ENCODE peak calls at places on chromosomes 16 and 17, in four cellular contexts. One of them, this sample, is unnamed.

GRCh38 chr16:86508028-86508946 is 2.0 kb upstream of the FOXF1 start:
- DNase-seq in fibroblast of lung: peak; percentile 53
- DNase-seq in body of pancreas: no peak
- DNase-seq in CD4-positive, alpha-beta T cell: no peak
- DNase-seq in this sample: no peak

GRCh38 chr16:79994413-79994812 is 393.9 kb upstream of the MAF start:
- DNase-seq in fibroblast of lung: no peak
- DNase-seq in body of pancreas: no peak
- DNase-seq in CD4-positive, alpha-beta T cell: no peak
- DNase-seq in this sample: no peak

GRCh38 chr16:54447606-54448440 is 161.2 kb upstream of the IRX3 start:
- DNase-seq in fibroblast of lung: peak; percentile 70
- DNase-seq in body of pancreas: no peak
- DNase-seq in CD4-positive, alpha-beta T cell: no peak
- DNase-seq in this sample: no peak

GRCh38 chr16:2250652-2251280 is 621 bp downstream of the ECI1 start:
- DNase-seq in fibroblast of lung: no peak
- DNase-seq in body of pancreas: peak; percentile 69
- DNase-seq in CD4-positive, alpha-beta T cell: peak; percentile 48
- DNase-seq in this sample: no peak

GRCh38 chr17:78359216-78359935 is 501 bp downstream of the SOCS3 start:
- DNase-seq in fibroblast of lung: peak; percentile 52
- DNase-seq in body of pancreas: no peak
- DNase-seq in CD4-positive, alpha-beta T cell: no peak
- DNase-seq in this sample: no peak

GRCh38 chr16:73082608-73083007 is 34.7 kb upstream of the ZFHX3 start:
- DNase-seq in fibroblast of lung: peak; percentile 94
- DNase-seq in body of pancreas: no peak
- DNase-seq in CD4-positive, alpha-beta T cell: no peak
- DNase-seq in this sample: no peak

GRCh38 chr17:61047517-61047916 is 352.1 kb upstream of the TBX2 start:
- DNase-seq in fibroblast of lung: no peak
- DNase-seq in body of pancreas: no peak
- DNase-seq in CD4-positive, alpha-beta T cell: no peak
- DNase-seq in this sample: no peak

GRCh38 chr17:29909604-29910003 is 20.4 kb downstream of the SSH2 start:
- DNase-seq in fibroblast of lung: no peak
- DNase-seq in body of pancreas: no peak
- DNase-seq in CD4-positive, alpha-beta T cell: no peak
- DNase-seq in this sample: no peak

GRCh38 chr17:57908278-57908677 is 46.9 kb downstream of the CUEDC1 start:
- DNase-seq in fibroblast of lung: no peak
- DNase-seq in body of pancreas: no peak
- DNase-seq in CD4-positive, alpha-beta T cell: no peak
- DNase-seq in this sample: no peak

GRCh38 chr16:53766304-53767016 is 62.5 kb downstream of the FTO start:
- DNase-seq in fibroblast of lung: no peak
- DNase-seq in body of pancreas: no peak
- DNase-seq in CD4-positive, alpha-beta T cell: no peak
- DNase-seq in this sample: no peak

GRCh38 chr17:65297384-65297783 is 160.2 kb downstream of the RGS9 start:
- DNase-seq in fibroblast of lung: peak; percentile 19
- DNase-seq in body of pancreas: no peak
- DNase-seq in CD4-positive, alpha-beta T cell: no peak
- DNase-seq in this sample: no peak

GRCh38 chr16:10016761-10017160 is 165.5 kb downstream of the GRIN2A start:
- DNase-seq in fibroblast of lung: no peak
- DNase-seq in body of pancreas: no peak
- DNase-seq in CD4-positive, alpha-beta T cell: no peak
- DNase-seq in this sample: no peak

GRCh38 chr17:16927641-16928321 is 44.1 kb downstream of the TNFRSF13B start:
- DNase-seq in fibroblast of lung: no peak
- DNase-seq in body of pancreas: no peak
- DNase-seq in CD4-positive, alpha-beta T cell: no peak
- DNase-seq in this sample: no peak

GRCh38 chr16:2028620-2029220 is 2.0 kb downstream of the NHERF2 start:
- DNase-seq in fibroblast of lung: no peak
- DNase-seq in body of pancreas: no peak
- DNase-seq in CD4-positive, alpha-beta T cell: no peak
- DNase-seq in this sample: no peak

GRCh38 chr17:38861399-38861843 is 7.9 kb upstream of the RPL23 start:
- DNase-seq in fibroblast of lung: no peak
- DNase-seq in body of pancreas: no peak
- DNase-seq in CD4-positive, alpha-beta T cell: no peak
- DNase-seq in this sample: peak; percentile 64

GRCh38 chr17:4551141-4551540 is 4.0 kb downstream of the MYBBP1A start:
- DNase-seq in fibroblast of lung: no peak
- DNase-seq in body of pancreas: peak; percentile 4
- DNase-seq in CD4-positive, alpha-beta T cell: no peak
- DNase-seq in this sample: no peak

GRCh38 chr16:20806168-20807050 is at the start of the genes ERI2 and REXO5:
- DNase-seq in fibroblast of lung: peak; percentile 95
- DNase-seq in body of pancreas: peak; percentile 94
- DNase-seq in CD4-positive, alpha-beta T cell: peak; percentile 67
- DNase-seq in this sample: peak; percentile 94

GRCh38 chr17:50218771-50219315 is 17.4 kb upstream of the COL1A1 start:
- DNase-seq in fibroblast of lung: peak; percentile 97
- DNase-seq in body of pancreas: no peak
- DNase-seq in CD4-positive, alpha-beta T cell: no peak
- DNase-seq in this sample: peak; percentile 73

GRCh38 chr16:57556941-57557541 is 14.6 kb downstream of the ADGRG5 start:
- DNase-seq in fibroblast of lung: no peak
- DNase-seq in body of pancreas: no peak
- DNase-seq in CD4-positive, alpha-beta T cell: no peak
- DNase-seq in this sample: no peak

GRCh38 chr16:6209355-6209930 is 1111.8 kb upstream of the EEF2KMT start:
- DNase-seq in fibroblast of lung: no peak
- DNase-seq in body of pancreas: no peak
- DNase-seq in CD4-positive, alpha-beta T cell: no peak
- DNase-seq in this sample: no peak

GRCh38 chr17:62898239-62898864 is 67.7 kb upstream of the TANC2 start:
- DNase-seq in fibroblast of lung: no peak
- DNase-seq in body of pancreas: no peak
- DNase-seq in CD4-positive, alpha-beta T cell: no peak
- DNase-seq in this sample: no peak

GRCh38 chr16:66948034-66948821 is 12.8 kb upstream of the CES3 start:
- DNase-seq in fibroblast of lung: no peak
- DNase-seq in body of pancreas: peak; percentile 30
- DNase-seq in CD4-positive, alpha-beta T cell: no peak
- DNase-seq in this sample: peak; percentile 22

GRCh38 chr16:4307215-4308037 is 8.4 kb upstream of the GLIS2 start:
- DNase-seq in fibroblast of lung: peak; percentile 92
- DNase-seq in body of pancreas: peak; percentile 96
- DNase-seq in CD4-positive, alpha-beta T cell: peak; percentile 98
- DNase-seq in this sample: peak; percentile 92

GRCh38 chr17:33469911-33470310 is 176.8 kb upstream of the ASIC2 start:
- DNase-seq in fibroblast of lung: peak; percentile 95
- DNase-seq in body of pancreas: no peak
- DNase-seq in CD4-positive, alpha-beta T cell: no peak
- DNase-seq in this sample: no peak

GRCh38 chr17:21510686-21511367 is 134.7 kb downstream of the KCNJ12 start:
- DNase-seq in fibroblast of lung: peak; percentile 10
- DNase-seq in body of pancreas: no peak
- DNase-seq in CD4-positive, alpha-beta T cell: no peak
- DNase-seq in this sample: no peak

GRCh38 chr16:54931041-54931756 is 534 bp downstream of the IRX5 start:
- DNase-seq in fibroblast of lung: no peak
- DNase-seq in body of pancreas: peak; percentile 30
- DNase-seq in CD4-positive, alpha-beta T cell: no peak
- DNase-seq in this sample: peak; percentile 50

GRCh38 chr17:74545456-74546230 is at the start of gene CD300C:
- DNase-seq in fibroblast of lung: no peak
- DNase-seq in body of pancreas: no peak
- DNase-seq in CD4-positive, alpha-beta T cell: no peak
- DNase-seq in this sample: no peak

GRCh38 chr17:75498726-75499213 is 16.6 kb downstream of the CASKIN2 start:
- DNase-seq in fibroblast of lung: no peak
- DNase-seq in body of pancreas: no peak
- DNase-seq in CD4-positive, alpha-beta T cell: no peak
- DNase-seq in this sample: no peak

GRCh38 chr17:72506773-72507172 is 386.0 kb downstream of the SOX9 start:
- DNase-seq in fibroblast of lung: no peak
- DNase-seq in body of pancreas: no peak
- DNase-seq in CD4-positive, alpha-beta T cell: no peak
- DNase-seq in this sample: no peak

GRCh38 chr16:83887564-83887963 is 11.4 kb upstream of the MLYCD start:
- DNase-seq in fibroblast of lung: no peak
- DNase-seq in body of pancreas: no peak
- DNase-seq in CD4-positive, alpha-beta T cell: no peak
- DNase-seq in this sample: no peak

GRCh38 chr17:17541640-17542001 is 45.4 kb upstream of the RASD1 start:
- DNase-seq in fibroblast of lung: no peak
- DNase-seq in body of pancreas: no peak
- DNase-seq in CD4-positive, alpha-beta T cell: no peak
- DNase-seq in this sample: no peak

GRCh38 chr17:82006468-82007227 is 16.0 kb downstream of the CENPX start:
- DNase-seq in fibroblast of lung: peak; percentile 47
- DNase-seq in body of pancreas: no peak
- DNase-seq in CD4-positive, alpha-beta T cell: no peak
- DNase-seq in this sample: no peak

GRCh38 chr17:64420143-64420670 is 28.7 kb upstream of the MILR1 start:
- DNase-seq in fibroblast of lung: peak; percentile 90
- DNase-seq in body of pancreas: peak; percentile 16
- DNase-seq in CD4-positive, alpha-beta T cell: no peak
- DNase-seq in this sample: peak; percentile 13

GRCh38 chr17:42422958-42423712 is at the start of gene CAVIN1:
- DNase-seq in fibroblast of lung: peak; percentile 98
- DNase-seq in body of pancreas: peak; percentile 94
- DNase-seq in CD4-positive, alpha-beta T cell: no peak
- DNase-seq in this sample: peak; percentile 88

GRCh38 chr16:51129105-51129504 is 22.0 kb downstream of the SALL1 start:
- DNase-seq in fibroblast of lung: no peak
- DNase-seq in body of pancreas: no peak
- DNase-seq in CD4-positive, alpha-beta T cell: no peak
- DNase-seq in this sample: no peak

GRCh38 chr16:81447383-81448101 is 2.9 kb downstream of the CMIP start:
- DNase-seq in fibroblast of lung: no peak
- DNase-seq in body of pancreas: peak; percentile 52
- DNase-seq in CD4-positive, alpha-beta T cell: no peak
- DNase-seq in this sample: peak; percentile 67

GRCh38 chr16:65547799-65548446 is 426.1 kb upstream of the CDH11 start:
- DNase-seq in fibroblast of lung: peak; percentile 84
- DNase-seq in body of pancreas: no peak
- DNase-seq in CD4-positive, alpha-beta T cell: no peak
- DNase-seq in this sample: no peak

GRCh38 chr17:37744961-37745800 is at the start of gene HNF1B:
- DNase-seq in fibroblast of lung: no peak
- DNase-seq in body of pancreas: peak; percentile 81
- DNase-seq in CD4-positive, alpha-beta T cell: no peak
- DNase-seq in this sample: peak; percentile 97

GRCh38 chr16:28202147-28202746 is 9.5 kb downstream of the XPO6 start:
- DNase-seq in fibroblast of lung: no peak
- DNase-seq in body of pancreas: no peak
- DNase-seq in CD4-positive, alpha-beta T cell: no peak
- DNase-seq in this sample: no peak
- TF ChIP-seq CTCF in fibroblast of lung: no peak
- TF ChIP-seq CTCF in body of pancreas: no peak
- TF ChIP-seq CTCF in CD4-positive, alpha-beta T cell: peak; percentile 10
- TF ChIP-seq CTCF in this sample: no peak

DNA sequence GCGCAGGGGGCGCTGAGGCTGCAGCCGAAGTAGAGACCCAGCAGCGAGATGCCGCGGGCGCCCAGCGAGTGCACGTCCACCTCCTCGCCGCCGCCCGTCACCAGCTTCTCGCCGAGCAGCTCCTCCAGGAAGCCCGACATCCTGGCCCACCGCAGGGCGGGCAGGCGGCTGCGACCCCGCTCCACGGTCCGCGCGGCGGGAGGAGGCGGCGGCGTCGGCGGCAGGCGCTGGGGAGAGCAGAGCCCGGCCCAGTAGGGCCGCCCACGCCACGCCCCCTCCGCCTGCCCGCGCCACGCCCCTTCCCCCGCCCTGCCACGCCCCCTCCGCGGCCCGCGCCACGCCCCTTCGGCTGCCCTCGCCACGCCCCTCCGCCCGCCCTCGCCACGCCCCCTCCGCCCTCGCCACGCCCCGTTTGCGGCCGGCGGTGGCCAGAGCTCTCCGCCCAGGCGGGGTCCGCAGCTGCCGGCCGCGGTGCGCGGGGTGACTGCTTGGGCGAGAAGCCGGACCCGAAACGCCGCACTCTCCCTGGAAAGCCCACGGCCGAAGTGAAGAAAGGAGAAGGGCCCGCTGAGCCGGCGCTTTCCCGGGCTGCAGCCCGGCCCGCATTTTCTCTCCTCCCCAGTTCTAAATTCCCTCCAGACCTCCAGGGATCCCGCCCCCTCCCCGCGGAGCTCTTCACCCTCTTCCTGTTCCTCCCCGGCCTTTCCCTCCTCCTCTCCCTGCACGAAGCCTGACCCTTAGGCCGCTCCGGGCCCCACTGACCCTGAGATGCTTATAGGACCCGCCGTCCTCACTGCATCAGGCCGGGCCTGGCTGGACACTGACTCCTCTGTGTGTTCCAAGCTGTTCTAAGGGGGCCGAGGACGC is at the start of gene NXN:
- DNase-seq in fibroblast of lung: peak; percentile 74
- DNase-seq in body of pancreas: peak; percentile 90
- DNase-seq in CD4-positive, alpha-beta T cell: peak; percentile 87
- DNase-seq in this sample: peak; percentile 82
- TF ChIP-seq CTCF in fibroblast of lung: no peak
- TF ChIP-seq CTCF in body of pancreas: peak; percentile 46
- TF ChIP-seq CTCF in CD4-positive, alpha-beta T cell: no peak
- TF ChIP-seq CTCF in this sample: no peak

GRCh38 chr17:28185658-28186057 is 133.3 kb upstream of the TMEM97 start:
- DNase-seq in fibroblast of lung: no peak
- DNase-seq in body of pancreas: no peak
- DNase-seq in CD4-positive, alpha-beta T cell: no peak
- DNase-seq in this sample: no peak
- TF ChIP-seq CTCF in fibroblast of lung: no peak
- TF ChIP-seq CTCF in body of pancreas: no peak
- TF ChIP-seq CTCF in CD4-positive, alpha-beta T cell: no peak
- TF ChIP-seq CTCF in this sample: no peak

GRCh38 chr16:27195941-27196595 is 7.3 kb upstream of the KDM8 start:
- DNase-seq in fibroblast of lung: no peak
- DNase-seq in body of pancreas: no peak
- DNase-seq in CD4-positive, alpha-beta T cell: peak; percentile 52
- DNase-seq in this sample: no peak

GRCh38 chr16:27190316-27190871 is 12.9 kb upstream of the KDM8 start:
- DNase-seq in fibroblast of lung: no peak
- DNase-seq in body of pancreas: no peak
- DNase-seq in CD4-positive, alpha-beta T cell: no peak
- DNase-seq in this sample: no peak

GRCh38 chr16:27191352-27191924 is 11.9 kb upstream of the KDM8 start:
- DNase-seq in fibroblast of lung: no peak
- DNase-seq in body of pancreas: no peak
- DNase-seq in CD4-positive, alpha-beta T cell: no peak
- DNase-seq in this sample: no peak

GRCh38 chr16:27195068-27195741 is 8.1 kb upstream of the KDM8 start:
- DNase-seq in fibroblast of lung: no peak
- DNase-seq in body of pancreas: no peak
- DNase-seq in CD4-positive, alpha-beta T cell: no peak
- DNase-seq in this sample: no peak

GRCh38 chr16:27193300-27193990 is 9.9 kb upstream of the KDM8 start:
- DNase-seq in fibroblast of lung: no peak
- DNase-seq in body of pancreas: no peak
- DNase-seq in CD4-positive, alpha-beta T cell: no peak
- DNase-seq in this sample: no peak
- TF ChIP-seq CTCF in fibroblast of lung: peak; percentile 9
- TF ChIP-seq CTCF in body of pancreas: no peak
- TF ChIP-seq CTCF in CD4-positive, alpha-beta T cell: no peak
- TF ChIP-seq CTCF in this sample: no peak

GRCh38 chr17:67629963-67630320 is 87.8 kb upstream of the NOL11 start:
- DNase-seq in fibroblast of lung: peak; percentile 84
- DNase-seq in body of pancreas: no peak
- DNase-seq in CD4-positive, alpha-beta T cell: no peak
- DNase-seq in this sample: no peak
- TF ChIP-seq CTCF in fibroblast of lung: peak; percentile 78
- TF ChIP-seq CTCF in body of pancreas: peak; percentile 54
- TF ChIP-seq CTCF in CD4-positive, alpha-beta T cell: peak; percentile 37
- TF ChIP-seq CTCF in this sample: peak; percentile 34

This sample was measured in Calu3.